ENCODE peak calls at places on chromosomes 4 and X, in nine cellular contexts. V is neural progenitor cell; X is EH; L is M059J; Y is stimulated activated CD4-positive, alpha-beta T cell treated with anti-CD3 and anti-CD28 coated beads, Interleukin-4, amount 100 ng/mL, for 48 hours; C is activated CD8-positive, alpha-beta memory T cell treated with anti-CD3 and anti-CD28 coated beads, Interleukin-2, amount 10 ng/mL, durations not matched to agents 7 days and 5 days; T is chondrocyte; B is anterior cingulate cortex; D is spleen. O is an unnamed sample.

GRCh38 chrX:58051346-58051745 is 141.1 kb upstream of the ZXDA start:
- DNase-seq in V (no peak), C (no peak), T (no peak), B (no peak), D (no peak), X (no peak), L (peak; percentile 32), Y (no peak), O (peak; percentile 4)

GRCh38 chr4:38190717-38191178 is 230.6 kb downstream of the PTTG2 start:
- DNase-seq in L (peak; percentile 90), C (no peak), Y (no peak), X (peak; percentile 96), T (no peak), B (no peak), V (peak; percentile 10), D (no peak), O (peak; percentile 81)

GRCh38 chrX:86724277-86724676 is 576.0 kb downstream of the DACH2 start:
- DNase-seq in X (no peak), Y (no peak), L (no peak), T (no peak), V (no peak), B (no peak), C (no peak), D (no peak), O (no peak)

GRCh38 chrX:47489507-47490275 is 6.7 kb upstream of the ZNF41 start:
- DNase-seq in Y (no peak), C (no peak), D (no peak), T (no peak), V (no peak), X (no peak), B (no peak), L (no peak), O (no peak)

GRCh38 chr4:107823870-107824366 is 814 bp upstream of the SGMS2 start:
- DNase-seq in B (no peak), T (no peak), V (no peak), D (no peak), L (no peak), C (no peak), X (no peak), Y (no peak), O (no peak)

GRCh38 chr4:105139646-105140045 is 7.0 kb upstream of the TET2 start:
- DNase-seq in Y (no peak), T (no peak), L (no peak), B (no peak), C (no peak), V (no peak), D (no peak), X (no peak), O (no peak)

GRCh38 chr4:174828845-174829701 is at the start of gene GLRA3:
- DNase-seq in V (peak; percentile 98), X (peak; percentile 10), D (peak; percentile 81), T (peak; percentile 87), B (peak; percentile 57), Y (no peak), L (peak; percentile 13), C (no peak), O (peak; percentile 71)

GRCh38 chr4:171118091-171118490 is 695.1 kb upstream of the GALNTL6 start:
- DNase-seq in V (no peak), T (no peak), Y (no peak), B (no peak), X (no peak), D (no peak), L (no peak), C (no peak), O (no peak)

GRCh38 chr4:139603576-139604387 is 47.8 kb upstream of the SETD7 start:
- DNase-seq in L (peak; percentile 73), Y (no peak), T (no peak), B (no peak), C (peak; percentile 59), D (no peak), X (peak; percentile 68), V (peak; percentile 83), O (no peak)

GRCh38 chr4:47075241-47075640 is 43.9 kb downstream of the GABRB1 start:
- DNase-seq in V (no peak), T (no peak), C (no peak), L (peak; percentile 64), D (no peak), X (peak; percentile 45), B (no peak), Y (no peak), O (no peak)

GRCh38 chrX:40272786-40273185 is 175.0 kb upstream of the BCOR start:
- DNase-seq in X (no peak), V (no peak), Y (no peak), T (no peak), D (peak; percentile 53), L (no peak), C (no peak), B (no peak), O (no peak)

GRCh38 chr4:18391370-18391728 is 369.8 kb upstream of the LCORL start:
- DNase-seq in Y (no peak), V (no peak), L (no peak), T (no peak), D (no peak), C (no peak), X (no peak), B (no peak), O (no peak)

GRCh38 chr4:64417974-64418373 is 8.7 kb upstream of the TECRL start:
- DNase-seq in Y (no peak), D (no peak), B (no peak), C (no peak), L (peak; percentile 1), X (no peak), T (no peak), V (peak; percentile 18), O (peak; percentile 32)

GRCh38 chr4:76526585-76526990 is 91.6 kb downstream of the SHROOM3 start:
- DNase-seq in L (no peak), X (peak; percentile 31), T (no peak), Y (no peak), C (no peak), D (no peak), V (peak; percentile 13), B (no peak), O (no peak)

GRCh38 chrX:131778269-131779218 is 234.7 kb downstream of the OR13H1 start:
- DNase-seq in X (no peak), Y (no peak), V (no peak), D (no peak), B (no peak), L (peak; percentile 9), C (no peak), T (no peak), O (no peak)

O was measured in MG63.